ENCODE peak calls at places on chromosomes 1 and 21, in four cellular contexts. Z is keratinocyte, P is uterus, V is HL-60. N is an unnamed sample.

GRCh38 chr1:175252561-175252960 is 60.0 kb upstream of the KIAA0040 start:
- DNase-seq in P (no peak), Z (no peak), V (no peak), N (no peak)

GRCh38 chr1:77303387-77303786 is 21.6 kb downstream of the AK5 start:
- DNase-seq in V (no peak), Z (no peak), P (no peak), N (no peak)

GRCh38 chr1:152380932-152381331 is 21.1 kb upstream of the FLG2 start:
- DNase-seq in Z (no peak), P (no peak), V (no peak), N (no peak)

GRCh38 chr1:33374336-33375105 is 53.6 kb upstream of the A3GALT2 start:
- DNase-seq in Z (no peak), P (no peak), V (no peak), N (no peak)

GRCh38 chr1:43853161-43853921 is 80.3 kb upstream of the ARTN start:
- DNase-seq in P (peak), V (peak), Z (no peak), N (peak)

GRCh38 chr1:39509360-39510009 is 18.0 kb downstream of the BMP8A start:
- DNase-seq in P (peak), V (no peak), Z (no peak), N (peak)

GRCh38 chr1:1678581-1679380 is 13.8 kb downstream of the SLC35E2B start:
- DNase-seq in Z (no peak), V (peak), P (no peak), N (peak)

GRCh38 chr1:217311766-217312165 is 319.1 kb downstream of the GPATCH2 start:
- DNase-seq in Z (no peak), P (no peak), V (no peak), N (no peak)

GRCh38 chr1:167509587-167509986 is 8.7 kb downstream of the CD247 start:
- DNase-seq in P (no peak), V (no peak), Z (no peak), N (no peak)

GRCh38 chr21:38342734-38343133 is 85.9 kb downstream of the KCNJ15 start:
- DNase-seq in V (no peak), Z (no peak), P (no peak), N (no peak)

GRCh38 chr1:167496962-167497619 is 21.2 kb downstream of the CD247 start:
- DNase-seq in V (no peak), P (no peak), Z (no peak), N (no peak)

GRCh38 chr1:165639821-165640623 is 9.0 kb downstream of the MGST3 start:
- DNase-seq in V (no peak), P (no peak), Z (no peak), N (no peak)

GRCh38 chr1:57101171-57101570 is 135.4 kb upstream of the C8B start:
- DNase-seq in P (no peak), Z (no peak), V (no peak), N (no peak)

GRCh38 chr1:176090766-176091165 is 116.3 kb downstream of the COP1 start:
- DNase-seq in Z (no peak), P (no peak), V (no peak), N (no peak)

GRCh38 chr1:58783090-58783992 is 506 bp downstream of the JUN start:
- DNase-seq in Z (no peak), V (peak), P (peak), N (peak)

GRCh38 chr1:1023700-1024099 is 3.8 kb downstream of the AGRN start:
- DNase-seq in P (no peak), Z (no peak), V (no peak), N (no peak)

GRCh38 chr1:96002969-96003964 is 718.3 kb upstream of the PTBP2 start:
- DNase-seq in P (no peak), Z (no peak), V (no peak), N (no peak)

GRCh38 chr1:109933856-109934711 is 23.4 kb downstream of the CSF1 start:
- DNase-seq in P (no peak), Z (no peak), V (no peak), N (peak)

GRCh38 chr1:21338568-21339401 is 48.5 kb upstream of the ECE1 start:
- DNase-seq in V (no peak), Z (no peak), P (peak), N (peak)

DNA sequence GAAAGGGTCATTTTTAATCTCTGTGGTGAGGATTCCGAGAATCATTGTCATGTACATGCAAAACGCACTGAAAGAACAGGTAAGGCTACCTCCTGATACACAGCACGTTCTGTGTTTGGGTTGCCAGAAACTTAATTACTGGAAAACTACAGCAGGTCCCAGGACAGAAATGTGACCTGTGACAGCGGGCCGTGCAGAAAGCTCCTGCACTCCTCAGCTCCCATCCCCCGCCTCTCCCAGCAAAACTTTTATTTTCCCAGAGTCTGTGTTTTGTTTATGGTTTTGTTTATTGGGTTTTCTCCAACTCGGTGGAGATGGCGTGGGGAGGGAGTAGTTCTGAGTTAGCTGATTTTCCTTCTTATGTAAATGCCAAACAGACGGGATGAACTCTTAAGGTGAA is 44.7 kb downstream of the SLC44A3 start:
- DNase-seq in V (no peak), P (peak), Z (no peak), N (no peak)
- H3K4me3 ChIP-seq in V (no peak), P (peak), Z (no peak), N (no peak)

GRCh38 chr1:213119794-213120193 is 68.8 kb downstream of the RPS6KC1 start:
- DNase-seq in Z (no peak), V (no peak), P (no peak), N (no peak)

GRCh38 chr1:213120961-213121360 is 69.9 kb downstream of the RPS6KC1 start:
- DNase-seq in V (no peak), Z (no peak), P (no peak), N (no peak)

GRCh38 chr1:213123087-213123486 is 72.0 kb downstream of the RPS6KC1 start:
- DNase-seq in V (no peak), Z (no peak), P (no peak), N (no peak)

GRCh38 chr1:213122514-213122929 is 71.5 kb downstream of the RPS6KC1 start:
- DNase-seq in P (no peak), V (no peak), Z (no peak), N (no peak)

DNA sequence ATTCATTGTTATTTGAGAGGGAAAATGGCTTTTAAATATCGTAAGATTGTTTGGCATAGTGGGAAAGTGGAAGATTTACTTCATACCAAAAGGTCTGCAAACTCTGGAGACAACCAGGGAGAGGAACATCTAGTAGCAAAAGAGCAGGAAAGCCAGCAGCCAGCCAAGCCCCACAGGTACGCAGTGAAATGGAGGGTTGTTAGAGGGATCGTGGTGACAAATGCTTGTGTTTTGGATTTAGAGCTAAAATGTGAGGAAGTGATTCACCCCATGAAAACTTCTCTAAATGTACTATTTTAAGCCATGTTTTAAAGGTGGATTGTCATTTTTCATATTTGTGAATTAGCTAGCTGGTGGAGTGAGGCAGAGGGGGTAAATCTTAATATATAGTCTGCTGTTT is 69.3 kb downstream of the RPS6KC1 start:
- DNase-seq in P (no peak), Z (no peak), V (no peak), N (no peak)
- H3K4me3 ChIP-seq in P (no peak), Z (no peak), V (no peak), N (no peak)

GRCh38 chr21:41632748-41633475 is 125.0 kb upstream of the TMPRSS2 start:
- DNase-seq in P (no peak), Z (no peak), V (no peak), N (no peak)

GRCh38 chr21:41634211-41634694 is 126.3 kb upstream of the TMPRSS2 start:
- DNase-seq in V (no peak), Z (peak), P (no peak), N (peak)

GRCh38 chr21:41633627-41634026 is 125.7 kb upstream of the TMPRSS2 start:
- DNase-seq in Z (no peak), V (no peak), P (no peak), N (no peak)

GRCh38 chr21:41635874-41636273 is 127.9 kb upstream of the TMPRSS2 start:
- DNase-seq in V (no peak), Z (no peak), P (no peak), N (no peak)

GRCh38 chr21:41634858-41635257 is 126.9 kb upstream of the TMPRSS2 start:
- DNase-seq in Z (no peak), V (no peak), P (no peak), N (no peak)
- H3K4me3 ChIP-seq in Z (no peak), V (no peak), P (no peak), N (no peak)

GRCh38 chr1:162070825-162071224 is 1.3 kb downstream of the NOS1AP start:
- DNase-seq in V (no peak), P (no peak), Z (no peak), N (peak)
- H3K4me3 ChIP-seq in V (no peak), P (peak), Z (no peak), N (peak)

GRCh38 chr1:155996166-155996565 is 17.8 kb upstream of the ARHGEF2 start:
- DNase-seq in Z (no peak), V (no peak), P (no peak), N (no peak)
- H3K4me3 ChIP-seq in Z (no peak), V (no peak), P (no peak), N (no peak)

GRCh38 chr1:11352058-11352715 is 79.2 kb downstream of the UBIAD1 start:
- DNase-seq in Z (no peak), P (no peak), V (no peak), N (no peak)

GRCh38 chr1:11354893-11355593 is 82.0 kb downstream of the UBIAD1 start:
- DNase-seq in V (no peak), Z (no peak), P (no peak), N (no peak)

GRCh38 chr1:11355594-11356467 is 82.8 kb downstream of the UBIAD1 start:
- DNase-seq in V (no peak), Z (no peak), P (no peak), N (no peak)

GRCh38 chr1:11350265-11350664 is 77.3 kb downstream of the UBIAD1 start:
- DNase-seq in P (no peak), Z (no peak), V (no peak), N (peak)
- H3K4me3 ChIP-seq in P (no peak), Z (no peak), V (no peak), N (no peak)

GRCh38 chr1:198970919-198971318 is 332.1 kb downstream of the PTPRC start:
- DNase-seq in V (peak), P (no peak), Z (no peak), N (no peak)
- H3K4me3 ChIP-seq in V (no peak), P (no peak), Z (no peak), N (no peak)